ENCODE peak calls at places on chromosome 17, in four cellular contexts. G is esophagus muscularis mucosa, I is cardiac fibroblast, O is colonic mucosa. K is an unnamed sample.

GRCh38 chr17:57595942-57596695 is 149.0 kb downstream of the CCDC182 start:
- DNase-seq in G (no peak), I (no peak), O (no peak), K (no peak)

GRCh38 chr17:68771867-68772515 is 170.8 kb upstream of the FAM20A start:
- DNase-seq in G (no peak), I (peak; percentile 90), O (peak; percentile 25), K (no peak)

GRCh38 chr17:55479903-55480302 is 31.3 kb downstream of the SMIM36 start:
- DNase-seq in G (no peak), I (no peak), O (no peak), K (no peak)

GRCh38 chr17:40364906-40365305 is 369 bp upstream of the GJD3 start:
- DNase-seq in G (no peak), I (no peak), O (no peak), K (no peak)

GRCh38 chr17:76263896-76264295 is 1.3 kb upstream of the UBALD2 start:
- DNase-seq in G (no peak), I (no peak), O (no peak), K (no peak)

GRCh38 chr17:19996502-19996901 is 12.7 kb upstream of the SPECC1 start:
- DNase-seq in G (no peak), I (no peak), O (no peak), K (no peak)

GRCh38 chr17:3529817-3530741 is 27.5 kb downstream of the TRPV3 start:
- DNase-seq in G (no peak), I (peak; percentile 43), O (peak; percentile 39), K (no peak)

GRCh38 chr17:50487213-50488096 is 8.8 kb downstream of the RSAD1 start:
- DNase-seq in G (no peak), I (peak; percentile 18), O (no peak), K (no peak)

GRCh38 chr17:8121531-8122390 is 2.1 kb downstream of the HES7 start:
- DNase-seq in G (no peak), I (peak; percentile 66), O (peak; percentile 65), K (peak; percentile 69)

GRCh38 chr17:55274371-55275255 is 9.9 kb downstream of the HLF start:
- DNase-seq in G (no peak), I (no peak), O (no peak), K (no peak)

GRCh38 chr17:73196500-73196899 is 3.6 kb downstream of the COG1 start:
- DNase-seq in G (no peak), I (peak; percentile 31), O (peak; percentile 77), K (peak; percentile 22)

GRCh38 chr17:81253358-81254131 is 14.4 kb downstream of the NDUFAF8 start:
- DNase-seq in G (no peak), I (peak; percentile 48), O (peak; percentile 55), K (peak; percentile 71)

GRCh38 chr17:81256616-81257015 is 17.5 kb downstream of the NDUFAF8 start:
- DNase-seq in G (no peak), I (peak; percentile 85), O (no peak), K (no peak)

GRCh38 chr17:81252336-81253329 is 13.5 kb downstream of the NDUFAF8 start:
- DNase-seq in G (no peak), I (no peak), O (no peak), K (no peak)

GRCh38 chr17:81257533-81257932 is 18.4 kb downstream of the NDUFAF8 start:
- DNase-seq in G (no peak), I (no peak), O (no peak), K (no peak)

DNA sequence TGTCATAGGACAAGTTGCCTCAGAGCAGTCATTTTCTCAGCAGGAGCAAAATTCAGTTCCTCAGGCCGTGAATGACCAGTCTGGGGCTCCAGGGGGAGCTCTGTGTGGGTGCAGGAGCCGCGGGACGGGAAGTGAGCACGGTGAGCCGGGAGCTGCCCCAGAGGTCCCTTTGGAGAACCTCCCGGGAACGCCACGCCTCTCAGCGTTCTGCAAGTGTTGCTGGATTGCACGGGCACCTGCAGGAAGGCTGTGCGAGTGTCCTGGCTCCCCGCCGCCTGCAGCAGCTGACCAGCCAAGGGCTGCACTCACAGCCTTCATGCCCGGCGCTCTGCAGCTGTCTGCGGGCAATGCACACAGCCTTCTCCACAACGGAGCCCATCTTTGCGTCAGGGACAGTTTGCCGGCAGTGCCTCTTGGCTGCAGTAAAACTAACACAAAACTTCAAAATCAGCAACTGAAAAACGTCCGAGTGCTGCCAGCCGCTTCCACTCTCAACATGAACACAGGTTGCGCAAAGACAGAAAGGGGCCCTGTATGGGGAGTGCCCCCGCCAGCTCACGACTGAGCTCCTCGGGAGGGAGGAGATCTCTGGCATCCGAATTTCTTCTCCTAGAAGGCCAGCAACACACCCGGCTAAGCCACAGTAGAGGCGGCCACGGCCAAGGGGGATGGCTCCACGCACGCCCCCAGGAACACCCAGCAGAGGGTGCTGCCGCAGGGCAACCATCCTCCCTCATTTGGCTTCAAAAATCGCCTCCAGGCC is 16.0 kb downstream of the NDUFAF8 start:
- DNase-seq in G (peak; percentile 93), I (peak; percentile 78), O (peak; percentile 90), K (no peak)
- TF ChIP-seq CTCF in G (peak; percentile 71), I (peak; percentile 70), O (peak; percentile 31), K (peak; percentile 32)

GRCh38 chr17:4585203-4585939 is 1.0 kb downstream of the SMTNL2 start:
- DNase-seq in G (no peak), I (no peak), O (no peak), K (no peak)
- H3K4me3 ChIP-seq in G (peak overlapping the region; percentile 63), I (no peak overlapping the region), O (peak overlapping the region; percentile 42), K (peak overlapping the region; percentile 36)

GRCh38 chr17:80081596-80081995 is 19.8 kb upstream of the GAA start:
- DNase-seq in G (no peak), I (no peak), O (no peak), K (no peak)
- TF ChIP-seq CTCF in G (no peak), I (no peak), O (no peak), K (no peak)

DNA sequence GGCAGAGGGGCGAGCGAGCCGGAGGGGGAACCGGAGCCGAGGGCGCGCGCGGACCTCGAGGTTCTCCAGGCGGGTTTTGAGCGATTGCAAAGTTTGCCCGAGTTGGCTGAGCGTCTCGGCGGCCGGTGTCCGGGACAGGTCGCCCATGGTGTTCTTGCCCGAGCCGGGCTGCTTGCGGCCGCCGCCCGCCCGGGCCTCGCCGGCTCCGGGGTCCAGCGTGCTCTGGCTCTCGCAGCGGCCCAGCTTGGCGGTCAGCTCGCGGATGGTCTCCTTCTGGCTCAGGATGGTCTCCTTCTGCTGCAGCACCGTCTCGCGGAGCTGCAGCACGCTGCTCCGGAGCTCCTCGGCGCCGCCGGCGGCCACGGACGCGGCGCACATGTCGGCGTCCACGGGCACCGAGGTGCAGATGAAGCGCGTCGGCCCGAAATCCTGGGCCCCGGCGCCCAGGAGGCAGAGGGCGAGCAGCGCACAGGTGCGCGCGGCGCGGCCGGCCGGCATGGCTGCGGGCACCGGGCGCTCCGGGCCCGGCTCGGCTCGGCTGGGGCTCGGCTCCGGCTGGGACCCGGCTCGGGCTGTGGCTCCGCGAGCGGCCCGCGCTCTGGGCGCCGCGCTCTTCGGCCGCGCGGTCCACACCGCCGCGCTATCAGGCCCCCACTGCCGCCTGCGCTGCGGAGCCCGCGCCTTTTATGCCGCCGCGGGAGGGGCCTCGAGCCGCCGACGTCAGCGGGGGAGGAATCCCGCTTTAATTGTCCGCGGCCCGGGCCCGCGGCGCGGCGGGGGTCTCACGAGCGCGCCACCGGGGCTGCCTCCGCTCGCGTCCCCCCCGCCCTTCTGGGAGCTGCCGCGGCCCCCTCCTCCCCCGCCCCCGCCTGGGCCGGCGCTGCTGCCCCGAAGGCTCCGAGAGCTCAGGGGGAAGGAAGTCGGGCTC is at the start of gene NPTX1:
- DNase-seq in G (no peak), I (no peak), O (no peak), K (no peak)
- H3K4me3 ChIP-seq in G (peak within 1 kb of the TSS; percentile 49), I (peak within 1 kb of the TSS; percentile 46), O (peak within 1 kb of the TSS; percentile 22), K (peak within 1 kb of the TSS; percentile 71)

GRCh38 chr17:33021731-33022408 is 30.2 kb downstream of the SPACA3 start:
- DNase-seq in G (no peak), I (no peak), O (no peak), K (no peak)
- TF ChIP-seq CTCF in G (no peak), I (peak; percentile 16), O (no peak), K (no peak)